ENCODE peak calls at places on chromosomes 11 and 22, in six cellular contexts. P is K562, W is HepG2, B is SK-N-SH, U is H1, E is HCT116. O is an unnamed sample.

GRCh38 chr11:31050061-31050790 is 319.3 kb downstream of the DCDC1 start:
- DNase-seq in W (no peak), B (no peak), U (no peak), P (no peak), E (no peak), O (no peak)

GRCh38 chr22:19970031-19970478 is 28.4 kb upstream of the TXNRD2 start:
- DNase-seq in W (no peak), U (no peak), P (no peak), E (no peak), B (no peak), O (no peak)

GRCh38 chr11:80519591-80520258 is 1078.9 kb upstream of the TENM4 start:
- DNase-seq in U (no peak), P (no peak), E (no peak), B (no peak), W (no peak), O (no peak)

GRCh38 chr11:35235944-35236666 is 97.1 kb downstream of the CD44 start:
- DNase-seq in W (no peak), E (peak), U (no peak), B (no peak), P (no peak), O (peak)

GRCh38 chr11:111982019-111982464 is 43.2 kb upstream of the DLAT start:
- DNase-seq in E (peak), P (peak), W (peak), U (peak), B (peak), O (peak)

GRCh38 chr22:23248583-23248982 is 68.3 kb downstream of the BCR start:
- DNase-seq in E (no peak), W (peak), P (peak), U (no peak), B (no peak), O (peak)

GRCh38 chr22:23774922-23775436 is 2.3 kb downstream of the MMP11 start:
- DNase-seq in E (no peak), U (no peak), P (no peak), W (no peak), B (no peak), O (no peak)

GRCh38 chr11:134665571-134666268 is 253.7 kb upstream of the B3GAT1 start:
- DNase-seq in B (no peak), U (peak), W (no peak), E (no peak), P (no peak), O (peak)

GRCh38 chr11:122367809-122368231 is 251.8 kb upstream of the BLID start:
- DNase-seq in B (no peak), P (no peak), U (no peak), E (no peak), W (peak), O (peak)

GRCh38 chr22:40634119-40634903 is 2.2 kb downstream of the MRTFA start:
- DNase-seq in U (no peak), B (no peak), E (no peak), P (peak), W (no peak), O (no peak)

GRCh38 chr22:32823024-32823730 is 21.7 kb downstream of the TIMP3 start:
- DNase-seq in U (peak), P (peak), E (peak), W (peak), B (peak), O (no peak)

GRCh38 chr11:85825590-85825989 is 14.6 kb upstream of the SYTL2 start:
- DNase-seq in W (no peak), B (no peak), P (no peak), E (no peak), U (no peak), O (no peak)

GRCh38 chr22:24181088-24181995 is at the start of gene SUSD2:
- DNase-seq in P (peak), W (peak), E (no peak), B (no peak), U (peak), O (no peak)

GRCh38 chr22:45764051-45764450 is 92.4 kb downstream of the ATXN10 start:
- DNase-seq in P (no peak), E (no peak), W (no peak), U (no peak), B (no peak), O (no peak)

GRCh38 chr11:117814204-117814765 is 10.3 kb downstream of the FXYD2 start:
- DNase-seq in B (no peak), E (no peak), U (no peak), W (no peak), P (no peak), O (no peak)

GRCh38 chr11:12900496-12900895 is 108.6 kb upstream of the RASSF10 start:
- DNase-seq in W (peak), P (peak), U (no peak), B (no peak), E (no peak), O (no peak)

GRCh38 chr11:11898648-11899047 is 56.9 kb downstream of the USP47 start:
- DNase-seq in B (no peak), E (no peak), P (no peak), U (no peak), W (no peak), O (no peak)

GRCh38 chr22:24796860-24797259 is 9.2 kb upstream of the SGSM1 start:
- DNase-seq in P (no peak), W (no peak), U (no peak), B (no peak), E (no peak), O (no peak)

GRCh38 chr11:2205214-2205770 is 33.7 kb upstream of the TH start:
- DNase-seq in U (peak), P (no peak), B (no peak), E (no peak), W (no peak), O (no peak)

GRCh38 chr11:62337682-62338181 is 484 bp downstream of the ASRGL1 start:
- DNase-seq in E (no peak), B (peak), P (peak), U (no peak), W (no peak), O (no peak)

GRCh38 chr22:36411589-36412258 is 24.0 kb upstream of the MYH9 start:
- DNase-seq in B (no peak), W (peak), E (no peak), U (no peak), P (no peak), O (no peak)

GRCh38 chr22:30247974-30248373 is 1.4 kb upstream of the LIF start:
- DNase-seq in W (no peak), E (no peak), P (no peak), U (no peak), B (no peak), O (no peak)

GRCh38 chr11:10748241-10748640 is 2.8 kb upstream of the CTR9 start:
- DNase-seq in P (no peak), U (no peak), W (no peak), E (no peak), B (no peak), O (no peak)

GRCh38 chr11:118641463-118642019 is 34.1 kb downstream of the PHLDB1 start:
- DNase-seq in E (no peak), W (no peak), B (peak), P (no peak), U (no peak), O (no peak)

GRCh38 chr11:87223816-87224215 is 186.1 kb downstream of the TMEM135 start:
- DNase-seq in W (no peak), U (no peak), B (no peak), E (no peak), P (no peak), O (no peak)

GRCh38 chr11:69691449-69691848 is 12.4 kb downstream of the FGF19 start:
- DNase-seq in P (peak), B (no peak), W (no peak), E (peak), U (no peak), O (no peak)

GRCh38 chr22:24580276-24580675 is 12.6 kb downstream of the LRRC75B start:
- DNase-seq in W (no peak), B (no peak), P (no peak), E (no peak), U (no peak), O (no peak)

GRCh38 chr11:63491614-63492372 is 826 bp upstream of the PLAAT5 start:
- DNase-seq in P (peak), B (no peak), U (no peak), W (peak), E (no peak), O (no peak)
- TF ChIP-seq JUND in P (no peak), B (no peak), U (no peak), W (no peak), E (no peak), O (no peak)

GRCh38 chr22:38129021-38129420 is 18.5 kb upstream of the BAIAP2L2 start:
- DNase-seq in U (no peak), P (no peak), W (no peak), B (no peak), E (no peak), O (no peak)
- TF ChIP-seq JUND in U (no peak), P (no peak), W (no peak), B (no peak), E (no peak), O (no peak)

DNA sequence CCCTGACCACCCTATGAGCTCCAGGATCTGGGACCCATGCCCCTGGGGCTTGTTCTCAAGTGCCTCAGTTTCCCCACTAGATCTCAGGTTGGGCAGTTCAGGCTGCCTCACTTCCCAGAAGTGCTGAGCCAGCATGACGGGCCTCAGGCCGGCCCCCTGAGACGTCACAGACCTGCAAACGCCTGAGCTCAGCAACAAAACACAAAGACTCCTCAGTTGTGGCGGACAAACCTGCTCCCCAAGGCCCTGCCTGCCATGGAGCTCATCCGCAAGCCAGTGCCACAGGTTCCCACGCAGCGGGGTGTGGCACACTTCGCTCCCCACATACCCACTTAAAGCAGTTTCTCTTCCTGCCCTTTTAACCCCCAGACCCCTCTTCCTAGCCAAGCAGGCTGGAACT is 45.2 kb downstream of the NECTIN1 start:
- DNase-seq in B (no peak), W (no peak), P (no peak), U (no peak), E (no peak), O (no peak)
- TF ChIP-seq JUND in B (no peak), W (no peak), P (no peak), U (no peak), E (no peak), O (no peak)

GRCh38 chr11:84496122-84496521 is 1131.0 kb downstream of the DLG2 start:
- DNase-seq in E (no peak), P (no peak), W (no peak), U (no peak), B (no peak), O (no peak)

GRCh38 chr11:84501750-84502149 is 1125.4 kb downstream of the DLG2 start:
- DNase-seq in W (no peak), E (no peak), U (no peak), P (no peak), B (no peak), O (no peak)

GRCh38 chr11:84503503-84503902 is 1123.6 kb downstream of the DLG2 start:
- DNase-seq in P (no peak), B (no peak), E (no peak), W (no peak), U (no peak), O (no peak)

GRCh38 chr11:84498016-84498415 is 1129.1 kb downstream of the DLG2 start:
- DNase-seq in P (no peak), E (no peak), W (no peak), B (no peak), U (no peak), O (no peak)
- TF ChIP-seq JUND in P (no peak), E (no peak), W (no peak), B (peak), U (no peak), O (no peak)